ENCODE peak calls at places on chromosomes 13 and 19, in five cellular contexts. C is K562, I is H1, U is HepG2, N is GM12878. W is an unnamed sample. For H3K4me1, the result is how much of the 10 kb centered on the place peaks cover.

GRCh38 chr19:41341669-41342490 is 11.8 kb downstream of the TGFB1 start:
- DNase-seq in C (no peak), I (no peak), U (no peak), N (no peak), W (peak)

GRCh38 chr19:46992699-46993535 is 26.7 kb upstream of the NPAS1 start:
- DNase-seq in C (no peak), I (no peak), U (no peak), N (no peak), W (no peak)

GRCh38 chr13:85806553-85807175 is 7.4 kb upstream of the SLITRK6 start:
- DNase-seq in C (peak), I (no peak), U (peak), N (no peak), W (peak)

GRCh38 chr13:87680298-87680697 is 9.1 kb downstream of the SLITRK5 start:
- DNase-seq in C (no peak), I (no peak), U (no peak), N (no peak), W (no peak)

GRCh38 chr13:97139704-97140103 is 82.4 kb upstream of the MBNL2 start:
- DNase-seq in C (no peak), I (no peak), U (no peak), N (no peak), W (no peak)

GRCh38 chr19:9139609-9140158 is 513 bp upstream of the ZNF317 start:
- DNase-seq in C (no peak), I (no peak), U (no peak), N (no peak), W (no peak)

GRCh38 chr19:7904074-7905020 is 670 bp downstream of the MAP2K7 start:
- DNase-seq in C (peak), I (no peak), U (no peak), N (no peak), W (peak)

GRCh38 chr19:47778089-47778953 is at the start of gene SELENOW:
- DNase-seq in C (peak), I (peak), U (peak), N (peak), W (peak)

GRCh38 chr19:49755956-49756355 is 7.2 kb downstream of the TSKS start:
- DNase-seq in C (no peak), I (no peak), U (no peak), N (no peak), W (no peak)

GRCh38 chr19:14381689-14382474 is 638 bp downstream of the ADGRE5 start:
- DNase-seq in C (peak), I (no peak), U (no peak), N (no peak), W (no peak)

GRCh38 chr13:107866666-107867623 is 348.4 kb downstream of the LIG4 start:
- DNase-seq in C (peak), I (no peak), U (no peak), N (no peak), W (peak)

GRCh38 chr19:15427350-15427700 is 8.5 kb upstream of the AKAP8L start:
- DNase-seq in C (no peak), I (no peak), U (no peak), N (no peak), W (no peak)

GRCh38 chr19:49637865-49638350 is 2.0 kb downstream of the RRAS start:
- DNase-seq in C (peak), I (peak), U (no peak), N (no peak), W (peak)

GRCh38 chr13:101116826-101117225 is 299.5 kb downstream of the NALCN start:
- DNase-seq in C (no peak), I (no peak), U (no peak), N (no peak), W (peak)

GRCh38 chr19:4557186-4557970 is 2.1 kb downstream of the SEMA6B start:
- DNase-seq in C (peak), I (no peak), U (no peak), N (no peak), W (peak)

GRCh38 chr19:35236638-35237400 is 8.3 kb upstream of the FAM187B start:
- DNase-seq in C (no peak), I (no peak), U (no peak), N (no peak), W (peak)

GRCh38 chr13:51562011-51562671 is 22.1 kb upstream of the WDFY2 start:
- DNase-seq in C (no peak), I (no peak), U (no peak), N (peak), W (no peak)

GRCh38 chr19:4660993-4661392 is 9.1 kb downstream of the MYDGF start:
- DNase-seq in C (no peak), I (no peak), U (no peak), N (no peak), W (no peak)

GRCh38 chr19:11581740-11582139 is 4.3 kb upstream of the ACP5 start:
- DNase-seq in C (peak), I (no peak), U (no peak), N (peak), W (no peak)

GRCh38 chr19:6772028-6772865 is at the start of gene VAV1:
- DNase-seq in C (peak), I (no peak), U (no peak), N (peak), W (peak)

GRCh38 chr19:22327321-22327720 is 41.1 kb downstream of the ZNF729 start:
- DNase-seq in C (no peak), I (no peak), U (no peak), N (no peak), W (no peak)

GRCh38 chr13:30905932-30906383 is at the start of gene MEDAG:
- DNase-seq in C (no peak), I (no peak), U (no peak), N (no peak), W (no peak)

GRCh38 chr13:90696254-90696653 is 651.2 kb upstream of the MIR17HG start:
- DNase-seq in C (no peak), I (no peak), U (no peak), N (no peak), W (no peak)

GRCh38 chr19:49640113-49640898 is at the start of gene RRAS:
- DNase-seq in C (peak), I (peak), U (peak), N (peak), W (peak)

GRCh38 chr13:29993716-29994488 is 143.5 kb upstream of the UBL3 start:
- DNase-seq in C (no peak), I (no peak), U (no peak), N (no peak), W (no peak)

GRCh38 chr19:32624410-32624809 is 43.4 kb downstream of the PDCD5 start:
- DNase-seq in C (no peak), I (no peak), U (no peak), N (no peak), W (no peak)

GRCh38 chr19:42498387-42498786 is 29.9 kb downstream of the CEACAM1 start:
- DNase-seq in C (no peak), I (no peak), U (peak), N (no peak), W (no peak)

GRCh38 chr19:8585894-8586750 is 8.9 kb upstream of the MYO1F start:
- DNase-seq in C (peak), I (peak), U (peak), N (no peak), W (peak)

GRCh38 chr19:51301266-51301665 is 10.2 kb upstream of the IGLON5 start:
- DNase-seq in C (no peak), I (no peak), U (no peak), N (no peak), W (no peak)

GRCh38 chr19:14418743-14419037 is 451 bp downstream of the DDX39A start:
- DNase-seq in C (no peak), I (no peak), U (no peak), N (no peak), W (no peak)

GRCh38 chr13:32669030-32669646 is 82.9 kb downstream of the PDS5B start:
- DNase-seq in C (peak), I (no peak), U (peak), N (no peak), W (peak)

GRCh38 chr13:57846600-57847173 is 215.1 kb downstream of the PCDH17 start:
- DNase-seq in C (no peak), I (no peak), U (no peak), N (no peak), W (no peak)

GRCh38 chr19:39407394-39407643 is 672 bp downstream of the ZFP36 start:
- DNase-seq in C (no peak), I (no peak), U (no peak), N (no peak), W (no peak)
- H2AFZ ChIP-seq in C (peak), I (no peak), U (no peak), N (no peak), W (no peak)

GRCh38 chr13:113834496-113835200 is 29.2 kb downstream of the GAS6 start:
- DNase-seq in C (no peak), I (no peak), U (no peak), N (no peak), W (no peak)

GRCh38 chr13:113837554-113838355 is 26.1 kb downstream of the GAS6 start:
- DNase-seq in C (peak), I (no peak), U (peak), N (no peak), W (no peak)

GRCh38 chr13:113838711-113839201 is 25.1 kb downstream of the GAS6 start:
- DNase-seq in C (no peak), I (no peak), U (no peak), N (no peak), W (no peak)

GRCh38 chr13:113835461-113836274 is 28.2 kb downstream of the GAS6 start:
- DNase-seq in C (no peak), I (no peak), U (no peak), N (no peak), W (no peak)

GRCh38 chr13:113836917-113837553 is 26.8 kb downstream of the GAS6 start:
- DNase-seq in C (no peak), I (no peak), U (no peak), N (no peak), W (no peak)
- TF ChIP-seq CREB1 in C (no peak), I (no peak), U (no peak), N (no peak), W (no peak)

DNA sequence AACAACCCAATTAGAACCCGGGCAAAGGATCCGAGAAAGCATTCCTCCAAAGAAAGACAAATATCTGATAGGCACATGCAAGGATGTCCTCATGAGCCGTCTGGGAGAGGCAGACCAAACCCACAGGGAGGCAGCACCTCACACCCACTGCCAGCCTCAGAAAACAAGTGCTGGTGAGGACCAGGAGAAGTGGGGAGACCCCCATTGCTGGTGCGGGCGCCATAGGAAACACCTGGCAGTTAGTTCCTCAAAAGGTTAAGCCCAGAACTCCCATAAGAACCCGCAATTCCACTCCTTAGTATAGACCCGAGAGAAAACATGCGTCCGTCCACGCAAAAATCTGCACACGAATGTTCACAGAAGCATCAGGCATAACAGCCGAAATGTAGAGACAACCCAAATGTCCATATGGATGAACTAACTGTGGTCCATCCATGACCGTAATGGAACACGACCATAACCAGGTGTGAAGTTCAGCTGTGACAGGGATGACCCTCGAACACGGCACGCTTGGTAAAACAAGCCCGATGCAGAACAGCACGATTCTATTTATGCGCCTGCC is 7.9 kb downstream of the ZNF787 start:
- DNase-seq in C (no peak), I (no peak), U (no peak), N (no peak), W (no peak)
- H3K4me1 ChIP-seq in C (half or more), I (under half), U (half or more), N (under half), W (half or more)

GRCh38 chr13:78024996-78025395 is 106.4 kb upstream of the EDNRB start:
- DNase-seq in C (no peak), I (no peak), U (no peak), N (no peak), W (no peak)

GRCh38 chr13:78020861-78021260 is 102.2 kb upstream of the EDNRB start:
- DNase-seq in C (no peak), I (no peak), U (no peak), N (no peak), W (no peak)

GRCh38 chr13:78022164-78022877 is 103.7 kb upstream of the EDNRB start:
- DNase-seq in C (no peak), I (no peak), U (no peak), N (peak), W (no peak)
- H2AFZ ChIP-seq in C (no peak), I (peak), U (no peak), N (no peak), W (peak)

GRCh38 chr19:17676295-17676694 is 11.9 kb downstream of the UNC13A start:
- DNase-seq in C (no peak), I (no peak), U (no peak), N (no peak), W (no peak)

GRCh38 chr19:17678836-17679235 is 9.3 kb downstream of the UNC13A start:
- DNase-seq in C (no peak), I (no peak), U (no peak), N (no peak), W (no peak)

GRCh38 chr19:17673937-17674799 is 14.0 kb downstream of the UNC13A start:
- DNase-seq in C (no peak), I (no peak), U (no peak), N (no peak), W (no peak)

GRCh38 chr19:17679526-17680234 is 8.5 kb downstream of the UNC13A start:
- DNase-seq in C (no peak), I (no peak), U (no peak), N (no peak), W (peak)

GRCh38 chr19:17677002-17677401 is 11.2 kb downstream of the UNC13A start:
- DNase-seq in C (peak), I (no peak), U (peak), N (no peak), W (peak)
- TF ChIP-seq CREB1 in C (no peak), I (no peak), U (no peak), N (no peak), W (no peak)

GRCh38 chr13:99228737-99229691 is 28.4 kb downstream of the UBAC2 start:
- DNase-seq in C (peak), I (no peak), U (peak), N (peak), W (no peak)
- H3K4me1 ChIP-seq in C (under half), I (under half), U (under half), N (under half), W (under half)

DNA sequence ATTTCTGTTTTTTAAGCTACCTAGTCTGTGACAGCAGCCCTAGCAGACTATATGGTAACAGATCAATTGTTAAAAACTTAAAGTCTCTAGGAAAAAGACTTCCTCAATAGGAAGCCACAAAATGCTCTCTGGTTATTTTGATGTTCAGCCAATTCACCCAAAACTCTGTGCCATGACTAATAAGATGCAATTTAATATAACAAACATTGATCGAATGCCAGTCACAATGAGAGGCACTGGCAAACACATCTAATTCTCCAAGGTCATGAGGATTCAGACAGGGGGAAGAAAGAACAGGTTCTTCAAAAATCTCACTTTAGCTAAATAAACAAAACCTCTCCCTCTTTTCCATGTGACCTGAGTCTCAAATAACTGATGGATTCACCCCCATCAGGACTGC is 107.5 kb downstream of the SUCLA2 start:
- DNase-seq in C (no peak), I (no peak), U (no peak), N (no peak), W (no peak)
- H2AFZ ChIP-seq in C (no peak), I (no peak), U (no peak), N (no peak), W (no peak)

GRCh38 chr13:67383358-67383757 is 153.2 kb upstream of the PCDH9 start:
- DNase-seq in C (no peak), I (no peak), U (peak), N (no peak), W (no peak)
- TF ChIP-seq CREB1 in C (no peak), I (no peak), U (no peak), N (no peak), W (no peak)

DNA sequence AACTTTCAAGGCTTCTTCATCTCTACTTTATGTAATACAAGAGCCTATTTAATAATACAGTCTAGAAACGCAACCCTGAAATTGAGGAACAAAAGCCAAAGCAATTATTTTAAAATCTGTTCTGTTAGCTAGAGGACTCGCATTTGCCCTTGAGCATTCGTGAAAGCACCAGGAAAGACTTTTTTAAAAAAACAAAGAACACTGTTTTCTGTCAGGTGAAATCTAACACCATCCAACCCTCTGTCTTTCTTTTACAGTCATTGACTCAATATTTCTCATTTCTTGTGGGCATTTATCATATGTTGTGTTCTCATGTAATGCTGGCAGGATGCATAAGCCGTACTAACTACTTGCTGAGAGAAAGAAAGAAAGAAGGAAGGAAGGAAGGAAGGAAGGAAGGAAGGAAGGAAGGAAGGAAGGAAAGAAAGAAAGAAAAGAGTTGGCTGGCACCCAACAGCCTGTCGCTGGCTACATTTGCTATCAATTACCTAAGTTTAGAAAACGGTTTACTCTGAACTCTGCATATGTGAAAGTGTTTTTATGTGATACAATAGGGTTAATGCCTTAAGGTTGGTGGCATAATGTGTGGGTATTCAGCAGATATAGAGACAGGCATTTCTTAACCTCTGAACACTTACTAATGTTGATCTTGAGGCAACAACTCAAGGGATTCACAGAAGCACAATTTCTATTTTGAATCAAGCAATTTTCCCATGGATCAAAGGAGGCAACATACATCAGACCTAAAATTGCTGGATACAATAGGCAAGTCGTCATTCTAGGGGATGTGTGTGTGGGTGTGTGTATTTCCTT is 445.4 kb downstream of the DCT start:
- DNase-seq in C (no peak), I (no peak), U (no peak), N (no peak), W (peak)
- H3K4me1 ChIP-seq in C (under half), I (under half), U (under half), N (under half), W (under half)

W was measured in GM23338.